ENCODE peak calls at places on chromosomes 11 and 22, in five cellular contexts. J is body of pancreas, A is tibial artery, R is cardiac muscle cell, N is PC-9. B is an unnamed sample. For H3K27me3, the result is how much of the 10 kb centered on the place peaks cover.

GRCh38 chr11:92423133-92423532 is 198.5 kb downstream of the FAT3 start:
- DNase-seq in J (no peak), A (no peak), R (no peak), N (no peak), B (no peak)

GRCh38 chr11:69293819-69294505 is at the start of gene MYEOV:
- DNase-seq in J (no peak), A (no peak), R (no peak), N (peak), B (no peak)

GRCh38 chr22:24285245-24285644 is 14.6 kb downstream of the SPECC1L start:
- DNase-seq in J (no peak), A (no peak), R (no peak), N (no peak), B (no peak)

GRCh38 chr11:36744375-36745168 is 146.5 kb upstream of the RAG2 start:
- DNase-seq in J (peak), A (peak), R (peak), N (peak), B (peak)

GRCh38 chr11:33475999-33476398 is 218.8 kb downstream of the HIPK3 start:
- DNase-seq in J (peak), A (no peak), R (peak), N (no peak), B (peak)

GRCh38 chr11:120956710-120957500 is 67.0 kb upstream of the TBCEL start:
- DNase-seq in J (no peak), A (no peak), R (no peak), N (no peak), B (no peak)

GRCh38 chr11:31881825-31882224 is 70.7 kb upstream of the PAX6 start:
- DNase-seq in J (no peak), A (no peak), R (no peak), N (no peak), B (no peak)

GRCh38 chr22:37248251-37248650 is 4.2 kb upstream of the RAC2 start:
- DNase-seq in J (no peak), A (no peak), R (no peak), N (no peak), B (no peak)

GRCh38 chr11:8586184-8586583 is 7.8 kb downstream of the STK33 start:
- DNase-seq in J (no peak), A (no peak), R (no peak), N (no peak), B (no peak)

GRCh38 chr11:70128435-70128906 is 50.4 kb downstream of the ANO1 start:
- DNase-seq in J (no peak), A (no peak), R (no peak), N (peak), B (no peak)

GRCh38 chr11:2886191-2886894 is 768 bp upstream of the CDKN1C start:
- DNase-seq in J (peak), A (no peak), R (peak), N (no peak), B (peak)

GRCh38 chr11:88709567-88709966 is 356.2 kb downstream of the GRM5 start:
- DNase-seq in J (no peak), A (no peak), R (no peak), N (peak), B (no peak)

GRCh38 chr22:50600541-50600940 is at the start of gene MAPK8IP2:
- DNase-seq in J (no peak), A (peak), R (peak), N (no peak), B (no peak)

GRCh38 chr11:108197351-108197750 is 25.1 kb downstream of the NPAT start:
- DNase-seq in J (no peak), A (no peak), R (no peak), N (no peak), B (no peak)

GRCh38 chr11:19367051-19367709 is 126.4 kb upstream of the E2F8 start:
- DNase-seq in J (no peak), A (peak), R (no peak), N (no peak), B (no peak)

GRCh38 chr11:46360878-46361277 is 13.6 kb downstream of the DGKZ start:
- DNase-seq in J (no peak), A (no peak), R (no peak), N (no peak), B (no peak)

GRCh38 chr11:46357483-46357936 is 10.2 kb downstream of the DGKZ start:
- DNase-seq in J (peak), A (no peak), R (no peak), N (no peak), B (no peak)

GRCh38 chr11:46353706-46354105 is 6.4 kb downstream of the DGKZ start:
- DNase-seq in J (no peak), A (no peak), R (no peak), N (no peak), B (no peak)

GRCh38 chr11:46359936-46360335 is 12.7 kb downstream of the DGKZ start:
- DNase-seq in J (no peak), A (no peak), R (no peak), N (no peak), B (no peak)

DNA sequence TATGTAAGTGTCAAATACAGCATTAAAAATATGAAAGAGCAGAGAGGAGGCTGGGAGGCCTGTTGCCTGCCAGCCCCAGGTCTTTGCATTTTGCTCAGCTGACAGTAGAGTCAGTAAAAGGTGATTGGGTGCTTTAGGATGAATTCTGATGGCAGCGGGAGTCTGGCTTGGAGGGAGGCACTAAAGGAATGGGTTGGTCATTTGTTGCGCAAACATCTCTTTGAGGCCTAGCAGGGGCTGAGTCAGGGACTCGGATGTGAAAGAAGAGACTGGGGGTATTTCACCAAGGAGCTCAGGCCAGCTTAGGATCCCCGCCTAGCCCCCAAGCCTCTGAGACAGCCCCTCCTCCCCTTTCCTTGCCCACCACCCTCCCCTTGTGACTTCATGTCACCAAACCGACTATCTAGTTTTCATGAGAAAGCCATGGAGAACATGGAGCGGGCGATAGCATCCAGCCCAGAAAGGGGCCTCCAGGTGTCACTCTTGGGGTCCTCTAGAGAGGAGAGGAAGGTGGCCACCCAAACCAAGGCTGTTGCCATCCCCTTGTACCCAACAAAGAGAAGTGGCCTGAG is 9.7 kb downstream of the DGKZ start:
- DNase-seq in J (no peak), A (no peak), R (no peak), N (no peak), B (no peak)
- H3K27ac ChIP-seq in J (peak), A (no peak), R (no peak), N (no peak), B (no peak)

DNA sequence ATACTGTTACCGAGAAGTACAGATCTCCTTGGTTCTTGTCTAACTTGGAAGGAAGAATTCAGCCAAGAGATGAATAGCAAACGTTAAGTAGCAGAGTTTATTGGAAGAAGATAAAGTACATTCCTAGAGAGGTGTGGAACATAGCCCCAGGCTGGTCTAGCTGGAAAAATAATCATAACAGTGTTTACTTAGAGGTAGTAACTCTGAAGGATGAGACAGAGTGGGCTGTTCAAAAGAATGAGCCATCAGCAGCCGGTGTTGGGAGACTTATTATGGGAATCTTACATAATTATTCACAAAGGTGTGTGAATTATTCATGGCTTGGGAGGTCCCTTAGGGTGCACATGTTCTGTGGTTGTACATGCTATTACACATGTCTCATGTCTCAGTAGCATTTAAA is 276.5 kb downstream of the LUZP2 start:
- DNase-seq in J (no peak), A (no peak), R (no peak), N (no peak), B (no peak)
- H3K27me3 ChIP-seq in J (under half), A (under half), R (under half), N (under half), B (under half)

GRCh38 chr11:131895865-131896264 is 525.5 kb downstream of the NTM start:
- DNase-seq in J (no peak), A (no peak), R (no peak), N (no peak), B (no peak)
- TF ChIP-seq CTCF in J (no peak), A (no peak), R (no peak), N (no peak), B (no peak)

GRCh38 chr22:46556775-46557174 is 19.4 kb upstream of the CELSR1 start:
- DNase-seq in J (no peak), A (no peak), R (no peak), N (no peak), B (no peak)
- H3K27ac ChIP-seq in J (no peak), A (no peak), R (no peak), N (no peak), B (no peak)

GRCh38 chr11:74677131-74677530 is 54.1 kb downstream of the CHRDL2 start:
- DNase-seq in J (peak), A (no peak), R (no peak), N (no peak), B (no peak)
- H3K27me3 ChIP-seq in J (under half), A (under half), R (under half), N (under half), B (under half)

B was measured in tibial nerve.